ENCODE peak calls at places on chromosomes 16 and 17, in six cellular contexts. One of them, this sample, is unnamed.

GRCh38 chr16:81889896-81890634 is 111.0 kb downstream of the PLCG2 start:
- DNase-seq in stimulated activated CD4-positive, alpha-beta T cell treated with anti-CD3 and anti-CD28 coated beads, Interleukin-15, amount 100 ng/mL, for 1 hour: no peak
- DNase-seq in WTC11: peak
- DNase-seq in epithelial cell of proximal tubule: no peak
- DNase-seq in A549: peak
- DNase-seq in T-helper 17 cell: peak
- DNase-seq in this sample: peak

GRCh38 chr17:31549525-31550388 is 158.3 kb downstream of the RAB11FIP4 start:
- DNase-seq in WTC11: peak
- DNase-seq in stimulated activated CD4-positive, alpha-beta T cell treated with anti-CD3 and anti-CD28 coated beads, Interleukin-15, amount 100 ng/mL, for 1 hour: peak
- DNase-seq in A549: peak
- DNase-seq in epithelial cell of proximal tubule: peak
- DNase-seq in T-helper 17 cell: peak
- DNase-seq in this sample: peak

GRCh38 chr16:58001781-58002410 is 689 bp downstream of the USB1 start:
- DNase-seq in T-helper 17 cell: no peak
- DNase-seq in A549: no peak
- DNase-seq in epithelial cell of proximal tubule: no peak
- DNase-seq in stimulated activated CD4-positive, alpha-beta T cell treated with anti-CD3 and anti-CD28 coated beads, Interleukin-15, amount 100 ng/mL, for 1 hour: no peak
- DNase-seq in WTC11: no peak
- DNase-seq in this sample: no peak

GRCh38 chr16:15765880-15766279 is 90.9 kb downstream of the MYH11 start:
- DNase-seq in T-helper 17 cell: no peak
- DNase-seq in WTC11: peak
- DNase-seq in A549: peak
- DNase-seq in stimulated activated CD4-positive, alpha-beta T cell treated with anti-CD3 and anti-CD28 coated beads, Interleukin-15, amount 100 ng/mL, for 1 hour: no peak
- DNase-seq in epithelial cell of proximal tubule: no peak
- DNase-seq in this sample: peak

GRCh38 chr16:81158964-81159363 is 62.8 kb upstream of the GCSH start:
- DNase-seq in stimulated activated CD4-positive, alpha-beta T cell treated with anti-CD3 and anti-CD28 coated beads, Interleukin-15, amount 100 ng/mL, for 1 hour: no peak
- DNase-seq in WTC11: no peak
- DNase-seq in epithelial cell of proximal tubule: no peak
- DNase-seq in T-helper 17 cell: no peak
- DNase-seq in A549: no peak
- DNase-seq in this sample: no peak

GRCh38 chr16:28984619-28985135 is at the start of gene LAT:
- DNase-seq in A549: no peak
- DNase-seq in WTC11: no peak
- DNase-seq in T-helper 17 cell: peak
- DNase-seq in epithelial cell of proximal tubule: no peak
- DNase-seq in stimulated activated CD4-positive, alpha-beta T cell treated with anti-CD3 and anti-CD28 coated beads, Interleukin-15, amount 100 ng/mL, for 1 hour: peak
- DNase-seq in this sample: no peak

GRCh38 chr16:369866-370436 is 387 bp downstream of the MRPL28 start:
- DNase-seq in WTC11: no peak
- DNase-seq in T-helper 17 cell: no peak
- DNase-seq in epithelial cell of proximal tubule: no peak
- DNase-seq in stimulated activated CD4-positive, alpha-beta T cell treated with anti-CD3 and anti-CD28 coated beads, Interleukin-15, amount 100 ng/mL, for 1 hour: no peak
- DNase-seq in A549: no peak
- DNase-seq in this sample: no peak

GRCh38 chr17:28811594-28812135 is 30.9 kb downstream of the FAM222B start:
- DNase-seq in stimulated activated CD4-positive, alpha-beta T cell treated with anti-CD3 and anti-CD28 coated beads, Interleukin-15, amount 100 ng/mL, for 1 hour: no peak
- DNase-seq in WTC11: no peak
- DNase-seq in T-helper 17 cell: no peak
- DNase-seq in epithelial cell of proximal tubule: no peak
- DNase-seq in A549: peak
- DNase-seq in this sample: no peak

GRCh38 chr17:75976175-75976848 is 2.7 kb downstream of the ACOX1 start:
- DNase-seq in epithelial cell of proximal tubule: no peak
- DNase-seq in stimulated activated CD4-positive, alpha-beta T cell treated with anti-CD3 and anti-CD28 coated beads, Interleukin-15, amount 100 ng/mL, for 1 hour: no peak
- DNase-seq in WTC11: no peak
- DNase-seq in A549: no peak
- DNase-seq in T-helper 17 cell: no peak
- DNase-seq in this sample: no peak

GRCh38 chr16:50680907-50681885 is at the start of gene SNX20:
- DNase-seq in T-helper 17 cell: peak
- DNase-seq in stimulated activated CD4-positive, alpha-beta T cell treated with anti-CD3 and anti-CD28 coated beads, Interleukin-15, amount 100 ng/mL, for 1 hour: no peak
- DNase-seq in A549: no peak
- DNase-seq in epithelial cell of proximal tubule: no peak
- DNase-seq in WTC11: no peak
- DNase-seq in this sample: no peak

GRCh38 chr17:59073972-59074371 is 32.7 kb downstream of the TRIM37 start:
- DNase-seq in epithelial cell of proximal tubule: no peak
- DNase-seq in WTC11: no peak
- DNase-seq in T-helper 17 cell: no peak
- DNase-seq in A549: no peak
- DNase-seq in stimulated activated CD4-positive, alpha-beta T cell treated with anti-CD3 and anti-CD28 coated beads, Interleukin-15, amount 100 ng/mL, for 1 hour: no peak
- DNase-seq in this sample: no peak

GRCh38 chr17:258906-259305 is 77.5 kb upstream of the DOC2B start:
- DNase-seq in T-helper 17 cell: no peak
- DNase-seq in WTC11: peak
- DNase-seq in stimulated activated CD4-positive, alpha-beta T cell treated with anti-CD3 and anti-CD28 coated beads, Interleukin-15, amount 100 ng/mL, for 1 hour: no peak
- DNase-seq in epithelial cell of proximal tubule: no peak
- DNase-seq in A549: no peak
- DNase-seq in this sample: no peak

GRCh38 chr16:52584354-52584840 is 37.5 kb upstream of the TOX3 start:
- DNase-seq in epithelial cell of proximal tubule: no peak
- DNase-seq in stimulated activated CD4-positive, alpha-beta T cell treated with anti-CD3 and anti-CD28 coated beads, Interleukin-15, amount 100 ng/mL, for 1 hour: no peak
- DNase-seq in WTC11: no peak
- DNase-seq in T-helper 17 cell: no peak
- DNase-seq in A549: no peak
- DNase-seq in this sample: no peak

GRCh38 chr16:54282202-54282922 is 4.2 kb downstream of the IRX3 start:
- DNase-seq in A549: peak
- DNase-seq in WTC11: peak
- DNase-seq in stimulated activated CD4-positive, alpha-beta T cell treated with anti-CD3 and anti-CD28 coated beads, Interleukin-15, amount 100 ng/mL, for 1 hour: no peak
- DNase-seq in T-helper 17 cell: no peak
- DNase-seq in epithelial cell of proximal tubule: no peak
- DNase-seq in this sample: peak

GRCh38 chr16:75025766-75026165 is 26.9 kb downstream of the ZNRF1 start:
- DNase-seq in T-helper 17 cell: no peak
- DNase-seq in epithelial cell of proximal tubule: no peak
- DNase-seq in WTC11: no peak
- DNase-seq in stimulated activated CD4-positive, alpha-beta T cell treated with anti-CD3 and anti-CD28 coated beads, Interleukin-15, amount 100 ng/mL, for 1 hour: no peak
- DNase-seq in A549: no peak
- DNase-seq in this sample: peak

GRCh38 chr16:50781043-50781442 is 39.2 kb downstream of the CYLD start:
- DNase-seq in stimulated activated CD4-positive, alpha-beta T cell treated with anti-CD3 and anti-CD28 coated beads, Interleukin-15, amount 100 ng/mL, for 1 hour: no peak
- DNase-seq in T-helper 17 cell: peak
- DNase-seq in WTC11: peak
- DNase-seq in epithelial cell of proximal tubule: no peak
- DNase-seq in A549: no peak
- DNase-seq in this sample: no peak

GRCh38 chr17:29593546-29594440 is 861 bp downstream of the ANKRD13B start:
- DNase-seq in epithelial cell of proximal tubule: no peak
- DNase-seq in WTC11: peak
- DNase-seq in stimulated activated CD4-positive, alpha-beta T cell treated with anti-CD3 and anti-CD28 coated beads, Interleukin-15, amount 100 ng/mL, for 1 hour: no peak
- DNase-seq in A549: no peak
- DNase-seq in T-helper 17 cell: no peak
- DNase-seq in this sample: no peak

GRCh38 chr16:20901441-20902112 is 1.0 kb downstream of the LYRM1 start:
- DNase-seq in epithelial cell of proximal tubule: no peak
- DNase-seq in T-helper 17 cell: no peak
- DNase-seq in stimulated activated CD4-positive, alpha-beta T cell treated with anti-CD3 and anti-CD28 coated beads, Interleukin-15, amount 100 ng/mL, for 1 hour: no peak
- DNase-seq in A549: peak
- DNase-seq in WTC11: peak
- DNase-seq in this sample: peak

GRCh38 chr16:88591577-88592021 is 21.4 kb downstream of the ZC3H18 start:
- DNase-seq in WTC11: no peak
- DNase-seq in epithelial cell of proximal tubule: no peak
- DNase-seq in T-helper 17 cell: no peak
- DNase-seq in A549: no peak
- DNase-seq in stimulated activated CD4-positive, alpha-beta T cell treated with anti-CD3 and anti-CD28 coated beads, Interleukin-15, amount 100 ng/mL, for 1 hour: no peak
- DNase-seq in this sample: no peak

GRCh38 chr16:50403491-50403890 is 34.7 kb upstream of the BRD7 start:
- DNase-seq in A549: no peak
- DNase-seq in stimulated activated CD4-positive, alpha-beta T cell treated with anti-CD3 and anti-CD28 coated beads, Interleukin-15, amount 100 ng/mL, for 1 hour: no peak
- DNase-seq in epithelial cell of proximal tubule: no peak
- DNase-seq in WTC11: no peak
- DNase-seq in T-helper 17 cell: no peak
- DNase-seq in this sample: no peak

GRCh38 chr17:9142772-9143494 is 121.6 kb downstream of the NTN1 start:
- DNase-seq in stimulated activated CD4-positive, alpha-beta T cell treated with anti-CD3 and anti-CD28 coated beads, Interleukin-15, amount 100 ng/mL, for 1 hour: no peak
- DNase-seq in epithelial cell of proximal tubule: no peak
- DNase-seq in T-helper 17 cell: no peak
- DNase-seq in A549: no peak
- DNase-seq in WTC11: no peak
- DNase-seq in this sample: no peak

GRCh38 chr16:11136600-11136999 is 119.4 kb downstream of the SOCS1 start:
- DNase-seq in A549: no peak
- DNase-seq in WTC11: no peak
- DNase-seq in stimulated activated CD4-positive, alpha-beta T cell treated with anti-CD3 and anti-CD28 coated beads, Interleukin-15, amount 100 ng/mL, for 1 hour: no peak
- DNase-seq in T-helper 17 cell: no peak
- DNase-seq in epithelial cell of proximal tubule: no peak
- DNase-seq in this sample: peak

GRCh38 chr16:54335230-54335629 is 48.6 kb upstream of the IRX3 start:
- DNase-seq in stimulated activated CD4-positive, alpha-beta T cell treated with anti-CD3 and anti-CD28 coated beads, Interleukin-15, amount 100 ng/mL, for 1 hour: no peak
- DNase-seq in WTC11: no peak
- DNase-seq in T-helper 17 cell: no peak
- DNase-seq in epithelial cell of proximal tubule: no peak
- DNase-seq in A549: no peak
- DNase-seq in this sample: no peak

GRCh38 chr17:27353469-27354050 is 59.6 kb downstream of the WSB1 start:
- DNase-seq in epithelial cell of proximal tubule: no peak
- DNase-seq in stimulated activated CD4-positive, alpha-beta T cell treated with anti-CD3 and anti-CD28 coated beads, Interleukin-15, amount 100 ng/mL, for 1 hour: peak
- DNase-seq in A549: peak
- DNase-seq in WTC11: peak
- DNase-seq in T-helper 17 cell: peak
- DNase-seq in this sample: peak

GRCh38 chr17:9139695-9140094 is 118.4 kb downstream of the NTN1 start:
- DNase-seq in epithelial cell of proximal tubule: no peak
- DNase-seq in A549: no peak
- DNase-seq in stimulated activated CD4-positive, alpha-beta T cell treated with anti-CD3 and anti-CD28 coated beads, Interleukin-15, amount 100 ng/mL, for 1 hour: no peak
- DNase-seq in WTC11: no peak
- DNase-seq in T-helper 17 cell: no peak
- DNase-seq in this sample: no peak